ENCODE peak calls at places on chromosome 21, in nine cellular contexts. K, G, V, U, O, C, Y, R and W are unnamed samples.

GRCh38 chr21:29610960-29611359 is 312.2 kb downstream of the BACH1 start:
- DNase-seq in K (no peak), G (no peak), V (no peak), U (no peak), O (no peak), C (no peak), Y (no peak), R (no peak), W (no peak)

GRCh38 chr21:15224346-15225086 is 159.7 kb upstream of the NRIP1 start:
- DNase-seq in K (no peak), G (no peak), V (no peak), U (peak), O (no peak), C (no peak), Y (no peak), R (no peak), W (no peak)

GRCh38 chr21:17089121-17089520 is 423.7 kb upstream of the CXADR start:
- DNase-seq in K (no peak), G (no peak), V (no peak), U (no peak), O (no peak), C (no peak), Y (no peak), R (no peak), W (no peak)

GRCh38 chr21:33642896-33643657 is 776 bp downstream of the ITSN1 start:
- DNase-seq in K (no peak), G (peak), V (no peak), U (no peak), O (peak), C (no peak), Y (peak), R (peak), W (no peak)

GRCh38 chr21:17575076-17575475 is 37.6 kb downstream of the BTG3 start:
- DNase-seq in K (no peak), G (no peak), V (no peak), U (no peak), O (no peak), C (no peak), Y (no peak), R (no peak), W (no peak)

GRCh38 chr21:42532466-42533181 is 19.0 kb downstream of the SLC37A1 start:
- DNase-seq in K (peak), G (no peak), V (no peak), U (no peak), O (peak), C (no peak), Y (peak), R (peak), W (peak)

GRCh38 chr21:42390696-42391095 is 5.2 kb downstream of the TMPRSS3 start:
- DNase-seq in K (no peak), G (no peak), V (no peak), U (no peak), O (no peak), C (no peak), Y (no peak), R (no peak), W (no peak)

GRCh38 chr21:43272591-43272990 is 103.8 kb downstream of the CRYAA start:
- DNase-seq in K (no peak), G (no peak), V (no peak), U (no peak), O (no peak), C (no peak), Y (peak), R (no peak), W (no peak)

GRCh38 chr21:25467891-25468290 is 139.4 kb downstream of the MRPL39 start:
- DNase-seq in K (no peak), G (no peak), V (no peak), U (no peak), O (no peak), C (no peak), Y (no peak), R (no peak), W (no peak)

GRCh38 chr21:33015091-33015490 is 10.6 kb upstream of the OLIG2 start:
- DNase-seq in K (no peak), G (no peak), V (no peak), U (no peak), O (no peak), C (no peak), Y (no peak), R (no peak), W (no peak)

GRCh38 chr21:22763442-22763841 is 1765.2 kb downstream of the NCAM2 start:
- DNase-seq in K (no peak), G (no peak), V (no peak), U (no peak), O (no peak), C (no peak), Y (no peak), R (no peak), W (no peak)

DNA sequence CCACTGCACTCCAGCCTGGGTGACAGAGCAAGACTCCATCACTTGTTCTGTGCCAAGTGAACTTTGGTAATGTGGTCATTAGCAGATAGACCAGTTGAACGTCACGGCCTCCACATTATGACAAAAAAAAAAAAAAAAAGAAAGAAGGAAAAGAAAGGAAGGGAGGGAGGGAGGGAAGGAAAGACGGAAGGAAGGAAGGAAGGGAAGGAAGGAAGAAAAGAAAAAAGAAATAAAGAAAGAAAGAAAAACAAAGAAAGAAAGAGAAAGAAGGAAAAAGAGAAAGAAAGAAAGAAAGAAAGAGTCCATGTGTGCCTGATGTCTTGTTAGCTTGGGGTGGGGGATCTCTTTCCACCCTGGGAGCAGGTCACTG is 45.3 kb downstream of the SIM2 start:
- DNase-seq in K (no peak), G (no peak), V (no peak), U (no peak), O (no peak), C (no peak), Y (no peak), R (no peak), W (no peak)
- H3K4me3 ChIP-seq in K (no peak), G (no peak), V (no peak), U (no peak), O (no peak), C (no peak), Y (no peak), R (no peak), W (no peak)

GRCh38 chr21:40837456-40837855 is 9.5 kb downstream of the DSCAM start:
- DNase-seq in K (no peak), G (no peak), V (no peak), U (no peak), O (no peak), C (no peak), Y (no peak), R (no peak), W (no peak)

GRCh38 chr21:40842197-40842552 is 4.8 kb downstream of the DSCAM start:
- DNase-seq in K (no peak), G (no peak), V (no peak), U (no peak), O (no peak), C (no peak), Y (no peak), R (no peak), W (no peak)

GRCh38 chr21:40841524-40842196 is 5.3 kb downstream of the DSCAM start:
- DNase-seq in K (no peak), G (peak), V (no peak), U (peak), O (peak), C (peak), Y (no peak), R (no peak), W (no peak)

GRCh38 chr21:40839551-40839950 is 7.4 kb downstream of the DSCAM start:
- DNase-seq in K (no peak), G (no peak), V (no peak), U (no peak), O (no peak), C (no peak), Y (no peak), R (no peak), W (no peak)

GRCh38 chr21:40840441-40840840 is 6.5 kb downstream of the DSCAM start:
- DNase-seq in K (no peak), G (no peak), V (no peak), U (no peak), O (no peak), C (no peak), Y (no peak), R (no peak), W (no peak)
- TF ChIP-seq POLR2A in K (no peak), G (no peak), V (no peak), U (no peak), O (no peak), C (no peak), Y (no peak), R (no peak), W (no peak)

GRCh38 chr21:28357743-28358142 is 634.9 kb downstream of the LTN1 start:
- DNase-seq in K (no peak), G (no peak), V (no peak), U (no peak), O (no peak), C (no peak), Y (no peak), R (no peak), W (no peak)

GRCh38 chr21:28358702-28359101 is 634.0 kb downstream of the LTN1 start:
- DNase-seq in K (no peak), G (no peak), V (no peak), U (no peak), O (no peak), C (no peak), Y (no peak), R (no peak), W (no peak)

GRCh38 chr21:28359300-28359699 is 633.4 kb downstream of the LTN1 start:
- DNase-seq in K (no peak), G (no peak), V (no peak), U (no peak), O (no peak), C (no peak), Y (no peak), R (no peak), W (no peak)
- H3K4me3 ChIP-seq in K (no peak), G (no peak), V (no peak), U (no peak), O (no peak), C (no peak), Y (no peak), R (no peak), W (no peak)

DNA sequence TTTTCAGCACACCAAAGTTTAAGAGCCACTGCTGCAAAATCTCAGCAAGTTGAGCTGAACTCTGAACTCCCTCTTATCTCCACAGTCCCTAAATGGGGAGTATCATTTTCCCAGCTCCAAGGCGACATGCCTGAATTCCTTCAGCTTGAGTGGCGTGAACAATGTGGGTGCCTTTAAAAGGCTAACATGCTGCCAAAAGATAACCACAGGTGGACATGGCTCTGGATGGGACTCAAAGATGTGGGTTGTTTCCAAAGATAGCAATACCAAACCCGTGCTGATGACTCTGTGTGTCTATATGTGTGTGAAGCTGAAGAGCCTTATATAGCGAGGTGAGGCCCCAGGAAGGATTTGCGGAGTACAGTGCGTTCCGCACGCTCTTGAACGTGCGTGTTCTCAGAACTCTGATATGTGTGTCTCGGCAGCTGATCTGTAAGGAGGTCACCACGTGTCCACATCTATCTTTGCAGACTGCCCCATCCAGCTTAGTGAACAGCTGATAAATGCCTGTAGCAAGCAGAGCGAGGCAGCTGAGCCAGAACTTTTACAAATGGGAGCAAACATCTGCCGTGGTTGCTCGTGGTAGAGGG is 189.2 kb downstream of the DYRK1A start:
- DNase-seq in K (no peak), G (no peak), V (no peak), U (no peak), O (no peak), C (no peak), Y (no peak), R (no peak), W (no peak)
- TF ChIP-seq POLR2A in K (no peak), G (no peak), V (no peak), U (no peak), O (no peak), C (no peak), Y (no peak), R (no peak), W (no peak)

GRCh38 chr21:34884346-34884929 is 164.7 kb downstream of the RUNX1 start:
- DNase-seq in K (no peak), G (no peak), V (no peak), U (no peak), O (no peak), C (no peak), Y (no peak), R (no peak), W (no peak)
- H3K4me3 ChIP-seq in K (peak), G (peak), V (peak), U (peak), O (peak), C (peak), Y (no peak), R (no peak), W (peak)

GRCh38 chr21:34845521-34846213 is 176.9 kb downstream of the CLIC6 start:
- DNase-seq in K (peak), G (peak), V (no peak), U (no peak), O (no peak), C (no peak), Y (no peak), R (no peak), W (no peak)
- TF ChIP-seq POLR2A in K (no peak), G (no peak), V (no peak), U (no peak), O (no peak), C (no peak), Y (no peak), R (no peak), W (no peak)

GRCh38 chr21:46096997-46097825 is 701 bp upstream of the COL6A2 start:
- DNase-seq in K (no peak), G (no peak), V (peak), U (no peak), O (peak), C (no peak), Y (peak), R (peak), W (no peak)
- H3K4me3 ChIP-seq in K (peak), G (no peak), V (peak), U (peak), O (peak), C (peak), Y (peak), R (peak), W (peak)

GRCh38 chr21:45187646-45188045 is 100.0 kb downstream of the POFUT2 start:
- DNase-seq in K (no peak), G (no peak), V (no peak), U (no peak), O (no peak), C (no peak), Y (no peak), R (no peak), W (no peak)
- TF ChIP-seq POLR2A in K (no peak), G (no peak), V (no peak), U (no peak), O (no peak), C (no peak), Y (no peak), R (no peak), W (no peak)

DNA sequence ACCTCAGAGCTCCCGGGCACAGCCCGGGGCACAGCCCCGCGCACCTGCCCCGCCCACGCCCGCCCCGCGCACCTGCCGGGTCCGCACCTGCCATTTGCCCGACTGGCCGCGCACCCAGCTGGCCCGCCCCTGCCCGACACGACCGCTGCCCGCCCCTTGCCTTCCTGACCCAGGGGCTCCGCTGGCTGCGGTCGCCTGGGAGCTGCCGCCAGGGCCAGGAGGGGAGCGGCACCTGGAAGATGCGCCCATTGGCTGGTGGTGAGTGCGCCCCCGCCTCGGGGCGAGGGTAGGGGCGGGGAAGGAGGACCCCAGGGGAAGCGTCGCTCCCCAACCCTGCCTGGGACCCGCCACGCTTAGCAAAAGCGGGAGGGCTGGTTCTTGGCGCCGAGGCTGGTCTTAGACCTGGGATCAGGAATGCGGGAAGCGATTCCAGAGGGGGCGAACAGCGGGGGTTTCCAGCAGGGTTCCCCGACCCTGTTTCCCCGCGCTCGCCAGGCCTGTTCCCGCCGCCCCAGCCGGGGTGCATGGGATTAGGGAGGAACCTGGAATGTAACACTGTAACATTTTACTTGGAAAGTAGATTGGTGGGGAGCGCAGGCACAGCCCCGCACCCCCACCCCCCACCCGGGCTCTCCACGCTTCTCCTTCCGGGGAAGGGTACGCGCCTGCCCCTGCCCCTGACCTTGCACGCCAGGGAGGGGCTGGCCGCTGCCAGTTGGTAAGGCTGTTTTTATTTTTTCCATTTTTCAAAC is at the start of gene FAM3B:
- DNase-seq in K (no peak), G (no peak), V (no peak), U (no peak), O (no peak), C (no peak), Y (no peak), R (no peak), W (no peak)
- H3K4me3 ChIP-seq in K (peak), G (no peak), V (peak), U (no peak), O (peak), C (peak), Y (peak), R (no peak), W (peak)

DNA sequence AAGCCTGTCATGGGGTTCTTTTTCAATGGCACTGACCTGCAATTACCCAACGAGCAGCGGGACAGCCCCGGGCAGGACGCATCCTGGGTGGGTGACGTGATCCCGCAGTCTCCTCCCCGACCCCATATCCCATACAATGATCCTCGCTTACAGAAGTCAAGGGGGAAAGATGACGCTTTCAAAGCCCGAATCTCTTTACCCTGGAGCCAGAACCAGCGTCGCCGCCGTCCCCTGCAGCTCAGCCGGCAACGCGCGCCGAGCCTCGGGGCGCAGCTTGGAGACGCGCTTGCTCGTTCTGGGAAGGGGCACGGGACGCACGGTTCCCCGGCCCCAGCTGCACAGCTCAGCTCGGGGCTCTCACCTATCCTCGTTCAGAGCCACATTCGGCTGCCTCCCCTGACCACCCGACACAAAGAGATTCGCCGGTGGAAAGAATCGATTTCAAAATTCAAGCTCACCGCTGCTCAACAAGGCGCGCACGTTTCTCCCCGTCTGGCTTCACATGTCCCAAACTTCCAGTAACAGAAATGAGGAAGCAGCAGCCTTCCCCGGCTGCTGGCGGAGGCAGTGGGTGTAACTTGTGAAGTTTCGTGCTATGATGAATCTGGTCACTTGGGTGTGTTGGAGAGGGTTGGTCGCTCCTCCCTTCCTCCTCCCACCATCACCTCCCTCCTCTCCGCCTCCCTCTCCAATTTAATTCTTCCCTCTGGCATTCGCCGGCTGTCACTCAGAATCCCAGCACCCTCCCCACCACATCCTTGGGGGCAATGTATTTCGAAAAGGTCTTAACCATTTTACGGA is at the start of gene TIAM1:
- DNase-seq in K (no peak), G (peak), V (no peak), U (no peak), O (peak), C (no peak), Y (peak), R (no peak), W (peak)
- TF ChIP-seq POLR2A in K (peak), G (no peak), V (no peak), U (no peak), O (no peak), C (no peak), Y (no peak), R (no peak), W (peak)